ENCODE peak calls at places on chromosomes 5 and 9, in six cellular contexts. One of them, this sample, is unnamed.

GRCh38 chr9:96398582-96399334 is 15.2 kb upstream of the SLC35D2 start:
- DNase-seq in Panc1: no peak
- DNase-seq in stomach: peak; percentile 21
- DNase-seq in right lobe of liver: no peak
- DNase-seq in fibroblast of lung: no peak
- DNase-seq in ovary: no peak
- DNase-seq in this sample: no peak

GRCh38 chr9:36141288-36141687 is 4.8 kb downstream of the GLIPR2 start:
- DNase-seq in Panc1: no peak
- DNase-seq in stomach: no peak
- DNase-seq in right lobe of liver: no peak
- DNase-seq in fibroblast of lung: peak; percentile 48
- DNase-seq in ovary: no peak
- DNase-seq in this sample: peak; percentile 48

GRCh38 chr5:156409834-156410233 is 82.9 kb downstream of the SGCD start:
- DNase-seq in Panc1: no peak
- DNase-seq in stomach: no peak
- DNase-seq in right lobe of liver: no peak
- DNase-seq in fibroblast of lung: no peak
- DNase-seq in ovary: no peak
- DNase-seq in this sample: no peak

GRCh38 chr5:78527925-78528324 is 120.6 kb downstream of the LHFPL2 start:
- DNase-seq in Panc1: no peak
- DNase-seq in stomach: no peak
- DNase-seq in right lobe of liver: no peak
- DNase-seq in fibroblast of lung: no peak
- DNase-seq in ovary: no peak
- DNase-seq in this sample: no peak

GRCh38 chr5:38800044-38800443 is 45.8 kb upstream of the OSMR start:
- DNase-seq in Panc1: no peak
- DNase-seq in stomach: no peak
- DNase-seq in right lobe of liver: no peak
- DNase-seq in fibroblast of lung: no peak
- DNase-seq in ovary: no peak
- DNase-seq in this sample: no peak

GRCh38 chr5:173302546-173303155 is 25.6 kb downstream of the STC2 start:
- DNase-seq in Panc1: no peak
- DNase-seq in stomach: no peak
- DNase-seq in right lobe of liver: no peak
- DNase-seq in fibroblast of lung: peak; percentile 81
- DNase-seq in ovary: no peak
- DNase-seq in this sample: peak; percentile 79

GRCh38 chr9:125889122-125889523 is 141.9 kb downstream of the PBX3 start:
- DNase-seq in Panc1: no peak
- DNase-seq in stomach: no peak
- DNase-seq in right lobe of liver: peak; percentile 38
- DNase-seq in fibroblast of lung: peak; percentile 46
- DNase-seq in ovary: peak; percentile 63
- DNase-seq in this sample: peak; percentile 28

GRCh38 chr9:85859751-85860150 is 81.2 kb upstream of the NAA35 start:
- DNase-seq in Panc1: no peak
- DNase-seq in stomach: no peak
- DNase-seq in right lobe of liver: no peak
- DNase-seq in fibroblast of lung: no peak
- DNase-seq in ovary: no peak
- DNase-seq in this sample: no peak

GRCh38 chr5:135488727-135489465 is 36.7 kb upstream of the TIFAB start:
- DNase-seq in Panc1: no peak
- DNase-seq in stomach: no peak
- DNase-seq in right lobe of liver: no peak
- DNase-seq in fibroblast of lung: peak; percentile 75
- DNase-seq in ovary: no peak
- DNase-seq in this sample: peak; percentile 16

GRCh38 chr9:126474201-126474765 is 139.4 kb upstream of the LMX1B start:
- DNase-seq in Panc1: no peak
- DNase-seq in stomach: no peak
- DNase-seq in right lobe of liver: no peak
- DNase-seq in fibroblast of lung: peak; percentile 14
- DNase-seq in ovary: no peak
- DNase-seq in this sample: peak; percentile 35

GRCh38 chr5:161548472-161549094 is 2.1 kb upstream of the GABRB2 start:
- DNase-seq in Panc1: no peak
- DNase-seq in stomach: no peak
- DNase-seq in right lobe of liver: no peak
- DNase-seq in fibroblast of lung: no peak
- DNase-seq in ovary: no peak
- DNase-seq in this sample: no peak

GRCh38 chr5:124544366-124545055 is 201.9 kb downstream of the ZNF608 start:
- DNase-seq in Panc1: no peak
- DNase-seq in stomach: no peak
- DNase-seq in right lobe of liver: no peak
- DNase-seq in fibroblast of lung: no peak
- DNase-seq in ovary: no peak
- DNase-seq in this sample: no peak

GRCh38 chr5:157994271-157994691 is 135.3 kb upstream of the CLINT1 start:
- DNase-seq in Panc1: no peak
- DNase-seq in stomach: no peak
- DNase-seq in right lobe of liver: no peak
- DNase-seq in fibroblast of lung: no peak
- DNase-seq in ovary: no peak
- DNase-seq in this sample: no peak

GRCh38 chr5:178351221-178351825 is 118.7 kb upstream of the PHYKPL start:
- DNase-seq in Panc1: no peak
- DNase-seq in stomach: no peak
- DNase-seq in right lobe of liver: no peak
- DNase-seq in fibroblast of lung: no peak
- DNase-seq in ovary: no peak
- DNase-seq in this sample: no peak

GRCh38 chr9:13023498-13023897 is 248.7 kb downstream of the LURAP1L start:
- DNase-seq in Panc1: peak; percentile 24
- DNase-seq in stomach: no peak
- DNase-seq in right lobe of liver: no peak
- DNase-seq in fibroblast of lung: peak; percentile 41
- DNase-seq in ovary: no peak
- DNase-seq in this sample: no peak

GRCh38 chr5:92674322-92674721 is 906.7 kb downstream of the NR2F1-AS1 start:
- DNase-seq in Panc1: no peak
- DNase-seq in stomach: no peak
- DNase-seq in right lobe of liver: no peak
- DNase-seq in fibroblast of lung: no peak
- DNase-seq in ovary: no peak
- DNase-seq in this sample: no peak

GRCh38 chr9:91503650-91504007 is 80.0 kb upstream of the NFIL3 start:
- DNase-seq in Panc1: no peak
- DNase-seq in stomach: no peak
- DNase-seq in right lobe of liver: no peak
- DNase-seq in fibroblast of lung: peak; percentile 21
- DNase-seq in ovary: no peak
- DNase-seq in this sample: peak; percentile 25

GRCh38 chr9:17005085-17005484 is 129.8 kb upstream of the CNTLN start:
- DNase-seq in Panc1: no peak
- DNase-seq in stomach: peak; percentile 38
- DNase-seq in right lobe of liver: no peak
- DNase-seq in fibroblast of lung: peak; percentile 87
- DNase-seq in ovary: peak; percentile 50
- DNase-seq in this sample: peak; percentile 85

GRCh38 chr5:87829214-87829551 is 416.5 kb upstream of the CCNH start:
- DNase-seq in Panc1: no peak
- DNase-seq in stomach: peak; percentile 29
- DNase-seq in right lobe of liver: peak; percentile 92
- DNase-seq in fibroblast of lung: no peak
- DNase-seq in ovary: peak; percentile 45
- DNase-seq in this sample: peak; percentile 42

GRCh38 chr5:137497396-137498290 is 1.5 kb downstream of the SPOCK1 start:
- DNase-seq in Panc1: no peak
- DNase-seq in stomach: no peak
- DNase-seq in right lobe of liver: no peak
- DNase-seq in fibroblast of lung: no peak
- DNase-seq in ovary: no peak
- DNase-seq in this sample: no peak

GRCh38 chr5:118007262-118007661 is 981.1 kb downstream of the DTWD2 start:
- DNase-seq in Panc1: no peak
- DNase-seq in stomach: no peak
- DNase-seq in right lobe of liver: no peak
- DNase-seq in fibroblast of lung: no peak
- DNase-seq in ovary: no peak
- DNase-seq in this sample: no peak

DNA sequence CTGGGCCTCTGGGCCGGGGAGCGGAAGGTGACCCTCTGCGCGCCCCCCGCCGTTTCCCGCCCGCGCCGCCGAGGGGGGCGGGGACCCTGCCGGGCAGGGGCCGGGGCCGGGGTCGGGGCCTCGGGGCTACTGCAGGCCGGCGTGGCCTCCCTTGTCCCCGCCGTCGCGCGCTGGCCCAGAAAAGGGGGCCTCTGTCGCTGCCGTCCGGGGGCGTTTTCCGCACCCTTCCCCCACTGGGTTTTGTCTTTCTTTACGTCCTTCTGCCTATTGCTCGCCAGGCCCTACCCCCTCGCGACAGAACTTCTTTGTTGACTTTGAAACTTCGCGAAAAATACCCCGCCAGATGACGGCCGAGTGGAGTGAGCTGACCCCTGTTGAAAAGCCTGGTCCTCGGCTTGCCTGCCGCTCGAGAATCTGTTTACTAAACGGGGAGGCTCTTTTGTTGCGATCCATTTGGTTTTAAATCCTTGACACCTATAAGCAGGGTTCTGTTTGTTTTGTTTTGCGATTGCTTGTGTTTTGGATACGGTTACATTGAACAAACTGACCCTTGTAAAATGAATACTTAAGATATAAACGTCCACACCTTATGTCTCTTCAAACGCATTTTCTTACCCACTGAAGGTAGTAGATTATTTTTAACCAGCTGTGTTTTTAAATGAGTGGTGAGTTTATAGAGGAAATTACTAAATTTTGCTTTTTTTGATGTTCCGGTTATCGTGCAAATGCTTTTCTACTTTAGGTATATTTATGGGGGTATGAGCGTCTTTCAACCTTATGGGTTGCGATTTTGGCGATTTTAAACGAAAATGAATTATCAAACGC is 765 bp downstream of the MARCHF6 start:
- DNase-seq in Panc1: no peak
- DNase-seq in stomach: peak; percentile 49
- DNase-seq in right lobe of liver: peak; percentile 66
- DNase-seq in fibroblast of lung: peak; percentile 60
- DNase-seq in ovary: peak; percentile 66
- DNase-seq in this sample: peak; percentile 64
- TF ChIP-seq CTCF in Panc1: no peak
- TF ChIP-seq CTCF in stomach: no peak
- TF ChIP-seq CTCF in right lobe of liver: no peak
- TF ChIP-seq CTCF in fibroblast of lung: no peak
- TF ChIP-seq CTCF in ovary: no peak
- TF ChIP-seq CTCF in this sample: no peak

GRCh38 chr9:130073373-130073772 is 19.7 kb downstream of the GPR107 start:
- DNase-seq in Panc1: no peak
- DNase-seq in stomach: no peak
- DNase-seq in right lobe of liver: no peak
- DNase-seq in fibroblast of lung: peak; percentile 36
- DNase-seq in ovary: no peak
- DNase-seq in this sample: peak; percentile 86

GRCh38 chr9:130078547-130078946 is 24.8 kb downstream of the GPR107 start:
- DNase-seq in Panc1: no peak
- DNase-seq in stomach: no peak
- DNase-seq in right lobe of liver: no peak
- DNase-seq in fibroblast of lung: no peak
- DNase-seq in ovary: no peak
- DNase-seq in this sample: no peak

GRCh38 chr9:130074391-130075115 is 20.8 kb downstream of the GPR107 start:
- DNase-seq in Panc1: no peak
- DNase-seq in stomach: no peak
- DNase-seq in right lobe of liver: no peak
- DNase-seq in fibroblast of lung: no peak
- DNase-seq in ovary: no peak
- DNase-seq in this sample: no peak

GRCh38 chr9:130069048-130069447 is 15.3 kb downstream of the GPR107 start:
- DNase-seq in Panc1: no peak
- DNase-seq in stomach: no peak
- DNase-seq in right lobe of liver: no peak
- DNase-seq in fibroblast of lung: no peak
- DNase-seq in ovary: no peak
- DNase-seq in this sample: no peak

GRCh38 chr9:130072515-130073235 is 19.0 kb downstream of the GPR107 start:
- DNase-seq in Panc1: no peak
- DNase-seq in stomach: no peak
- DNase-seq in right lobe of liver: no peak
- DNase-seq in fibroblast of lung: no peak
- DNase-seq in ovary: no peak
- DNase-seq in this sample: peak; percentile 14
- H3K4me3 ChIP-seq in Panc1: no peak overlapping the region
- H3K4me3 ChIP-seq in stomach: no peak overlapping the region
- H3K4me3 ChIP-seq in right lobe of liver: no peak overlapping the region
- H3K4me3 ChIP-seq in fibroblast of lung: no peak overlapping the region
- H3K4me3 ChIP-seq in ovary: no peak overlapping the region
- H3K4me3 ChIP-seq in this sample: no peak overlapping the region

GRCh38 chr5:151662805-151663204 is 23.9 kb downstream of the SPARC start:
- DNase-seq in Panc1: no peak
- DNase-seq in stomach: no peak
- DNase-seq in right lobe of liver: no peak
- DNase-seq in fibroblast of lung: no peak
- DNase-seq in ovary: no peak
- DNase-seq in this sample: no peak

GRCh38 chr5:151661096-151661495 is 25.6 kb downstream of the SPARC start:
- DNase-seq in Panc1: no peak
- DNase-seq in stomach: no peak
- DNase-seq in right lobe of liver: no peak
- DNase-seq in fibroblast of lung: no peak
- DNase-seq in ovary: no peak
- DNase-seq in this sample: no peak

GRCh38 chr5:151659001-151659754 is 27.5 kb downstream of the SPARC start:
- DNase-seq in Panc1: peak; percentile 47
- DNase-seq in stomach: peak; percentile 73
- DNase-seq in right lobe of liver: peak; percentile 85
- DNase-seq in fibroblast of lung: peak; percentile 82
- DNase-seq in ovary: peak; percentile 92
- DNase-seq in this sample: peak; percentile 90

GRCh38 chr5:151661968-151662732 is 24.6 kb downstream of the SPARC start:
- DNase-seq in Panc1: no peak
- DNase-seq in stomach: no peak
- DNase-seq in right lobe of liver: no peak
- DNase-seq in fibroblast of lung: no peak
- DNase-seq in ovary: no peak
- DNase-seq in this sample: peak; percentile 23

DNA sequence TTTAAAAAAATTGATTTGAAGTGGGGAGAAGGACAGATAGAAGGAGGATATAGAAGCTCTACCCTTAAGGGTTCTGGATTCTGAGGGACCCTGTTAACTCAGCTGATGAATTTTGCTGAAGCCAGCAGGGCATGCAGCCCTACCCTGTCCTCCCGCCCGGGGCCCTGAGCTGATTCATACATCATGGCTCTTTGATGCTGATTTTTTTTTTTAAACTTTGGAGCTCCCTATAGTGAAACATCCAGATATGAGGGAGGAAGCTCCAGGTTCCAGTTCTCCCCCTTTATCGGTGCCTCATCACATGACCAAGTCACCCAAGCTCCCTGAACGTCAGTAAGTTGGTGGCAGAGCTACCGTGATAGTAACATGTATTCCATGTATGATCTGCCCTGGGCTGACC is 26.1 kb downstream of the SPARC start:
- DNase-seq in Panc1: no peak
- DNase-seq in stomach: no peak
- DNase-seq in right lobe of liver: no peak
- DNase-seq in fibroblast of lung: peak; percentile 69
- DNase-seq in ovary: no peak
- DNase-seq in this sample: peak; percentile 80
- TF ChIP-seq CTCF in Panc1: no peak
- TF ChIP-seq CTCF in stomach: no peak
- TF ChIP-seq CTCF in right lobe of liver: no peak
- TF ChIP-seq CTCF in fibroblast of lung: no peak
- TF ChIP-seq CTCF in ovary: no peak
- TF ChIP-seq CTCF in this sample: no peak

GRCh38 chr9:89404074-89404473 is 85.8 kb downstream of the SECISBP2 start:
- DNase-seq in Panc1: no peak
- DNase-seq in stomach: no peak
- DNase-seq in right lobe of liver: no peak
- DNase-seq in fibroblast of lung: no peak
- DNase-seq in ovary: no peak
- DNase-seq in this sample: no peak
- H3K4me3 ChIP-seq in Panc1: no peak overlapping the region
- H3K4me3 ChIP-seq in stomach: no peak overlapping the region
- H3K4me3 ChIP-seq in right lobe of liver: no peak overlapping the region
- H3K4me3 ChIP-seq in fibroblast of lung: no peak overlapping the region
- H3K4me3 ChIP-seq in ovary: no peak overlapping the region
- H3K4me3 ChIP-seq in this sample: no peak overlapping the region

This sample was measured in fibroblast of villous mesenchyme.